ENCODE peak calls at places on chromosomes 3 and 15, in seven cellular contexts. T is AG09309, B is IMR-90, H is thoracic aorta, X is cardiac fibroblast, W is fibroblast of lung, K is small intestine. O is an unnamed sample.

GRCh38 chr15:36936652-36937051 is 163.7 kb downstream of the MEIS2 start:
- DNase-seq in T (peak), K (no peak), X (peak), H (no peak), B (peak), W (peak), O (peak)

GRCh38 chr15:84400820-84401219 is 165.2 kb downstream of the GOLGA6L4 start:
- DNase-seq in H (no peak), B (no peak), T (no peak), W (no peak), K (no peak), X (no peak), O (no peak)

GRCh38 chr3:171829841-171830559 is 13.1 kb upstream of the TMEM212 start:
- DNase-seq in X (peak), K (peak), W (peak), B (peak), T (no peak), H (no peak), O (peak)

GRCh38 chr3:137012097-137012501 is 54.3 kb downstream of the IL20RB start:
- DNase-seq in H (no peak), W (peak), B (peak), K (no peak), X (peak), T (no peak), O (peak)

GRCh38 chr3:33438284-33438668 is 1.9 kb downstream of the UBP1 start:
- DNase-seq in K (peak), H (no peak), W (peak), T (no peak), X (peak), B (peak), O (peak)

GRCh38 chr3:101725192-101725889 is 927 bp downstream of the CEP97 start:
- DNase-seq in H (no peak), W (peak), X (peak), B (peak), T (no peak), K (peak), O (peak)

GRCh38 chr3:57706462-57706861 is 13.6 kb upstream of the DENND6A start:
- DNase-seq in T (peak), K (peak), X (peak), H (no peak), W (peak), B (peak), O (peak)

GRCh38 chr3:127676456-127676855 is 3.7 kb downstream of the ABTB1 start:
- DNase-seq in T (no peak), W (no peak), K (no peak), B (no peak), H (no peak), X (no peak), O (no peak)

GRCh38 chr3:172040976-172041963 is 1.9 kb downstream of the FNDC3B start:
- DNase-seq in K (peak), X (peak), T (peak), B (peak), W (peak), H (no peak), O (peak)

DNA sequence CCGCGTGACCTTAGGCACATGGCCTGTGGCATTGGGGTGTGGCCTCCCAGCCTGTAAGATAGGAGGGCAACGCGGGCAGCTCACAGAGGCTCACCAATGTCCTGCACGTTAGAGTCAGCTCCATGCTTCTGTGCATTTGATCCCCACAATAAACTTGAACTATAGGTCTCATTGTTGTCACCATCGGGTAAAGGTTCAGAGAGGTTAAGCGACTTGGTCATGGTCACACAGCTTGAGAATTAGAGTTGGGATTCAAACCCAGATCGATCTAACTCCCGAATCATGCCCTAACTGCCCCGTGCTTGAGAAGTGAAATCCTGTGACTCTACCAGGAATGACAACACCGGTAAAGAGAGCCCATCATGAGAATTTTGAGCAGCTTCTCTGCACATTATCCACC is 148.0 kb upstream of the SLC6A11 start:
- DNase-seq in W (no peak), H (no peak), B (no peak), K (no peak), T (no peak), X (no peak), O (no peak)
- H3K4me3 ChIP-seq in W (no peak), H (no peak), B (no peak), K (no peak), T (no peak), X (no peak), O (no peak)

GRCh38 chr15:44029940-44030568 is 165.0 kb downstream of the FRMD5 start:
- DNase-seq in X (peak), T (no peak), B (peak), H (no peak), K (no peak), W (peak), O (peak)

GRCh38 chr15:44033894-44034293 is 161.2 kb downstream of the FRMD5 start:
- DNase-seq in W (peak), T (no peak), H (no peak), K (no peak), X (peak), B (peak), O (peak)

GRCh38 chr15:44035781-44036699 is 159.0 kb downstream of the FRMD5 start:
- DNase-seq in B (peak), W (no peak), X (peak), H (no peak), T (no peak), K (no peak), O (peak)

GRCh38 chr15:44034933-44035624 is 160.0 kb downstream of the FRMD5 start:
- DNase-seq in K (no peak), X (peak), W (peak), B (peak), T (no peak), H (no peak), O (peak)

GRCh38 chr15:44034334-44034733 is 160.7 kb downstream of the FRMD5 start:
- DNase-seq in K (no peak), B (no peak), X (peak), T (no peak), W (no peak), H (no peak), O (peak)
- H3K4me3 ChIP-seq in K (no peak), B (no peak), X (no peak), T (no peak), W (no peak), H (no peak), O (no peak)

DNA sequence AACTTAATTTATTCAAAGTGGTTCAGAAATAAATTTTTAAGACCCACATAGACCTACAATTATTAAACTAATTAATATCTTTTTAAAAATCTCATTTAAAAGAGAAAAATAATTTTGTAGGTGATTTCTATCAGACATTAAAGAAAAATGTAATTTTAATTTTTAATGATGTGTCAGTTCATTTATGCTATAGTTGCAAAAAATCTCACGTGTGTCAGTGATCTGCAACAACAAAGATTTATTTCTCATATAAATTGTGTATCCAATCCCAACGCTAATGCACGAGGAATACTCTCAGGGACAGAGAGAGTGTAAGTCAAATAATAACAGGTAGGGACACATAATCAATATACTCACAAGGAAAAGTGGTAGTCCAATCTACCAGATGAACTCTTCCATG is 456.6 kb upstream of the CCDC54 start:
- DNase-seq in K (no peak), H (no peak), B (no peak), W (no peak), T (no peak), X (no peak), O (no peak)
- H3K4me3 ChIP-seq in K (no peak), H (no peak), B (no peak), W (no peak), T (no peak), X (no peak), O (no peak)

DNA sequence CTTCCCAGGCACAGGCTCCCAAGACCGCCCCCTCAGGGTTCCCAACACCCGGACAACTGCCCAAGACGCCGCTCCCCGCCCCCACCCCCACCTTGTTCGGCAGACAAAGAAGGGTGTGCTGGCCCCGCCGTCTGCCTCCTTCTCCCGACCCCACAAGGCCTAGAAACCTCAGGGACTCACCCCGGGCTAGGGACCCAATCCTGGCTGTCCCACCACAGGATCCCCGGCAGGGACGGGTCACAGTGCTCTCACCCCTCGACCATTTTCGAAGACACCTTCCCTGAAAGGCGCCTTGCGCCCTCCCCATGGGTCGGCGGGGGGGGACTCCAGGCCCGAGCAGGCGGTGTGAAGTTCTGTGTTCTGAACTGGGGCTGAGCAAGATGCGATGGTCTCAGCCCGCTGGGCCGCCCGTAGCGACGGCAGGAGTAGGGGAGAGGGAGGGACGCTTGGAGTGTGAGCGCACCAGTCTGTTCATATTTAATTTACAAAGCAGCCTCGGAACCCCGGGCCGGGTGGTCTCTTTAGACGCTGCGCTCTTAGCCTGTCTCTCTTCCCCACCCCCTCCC is 1.5 kb upstream of the ISLR2 start:
- DNase-seq in T (no peak), B (no peak), K (no peak), W (no peak), H (no peak), X (no peak), O (no peak)
- H3K4me3 ChIP-seq in T (no peak), B (no peak), K (no peak), W (no peak), H (peak), X (no peak), O (no peak)

GRCh38 chr3:130746296-130747039 is at the start of gene PIK3R4:
- DNase-seq in W (peak), B (peak), X (peak), K (peak), T (peak), H (peak), O (peak)

GRCh38 chr3:130748981-130749380 is 2.4 kb upstream of the PIK3R4 start:
- DNase-seq in H (no peak), B (peak), W (no peak), K (no peak), X (peak), T (no peak), O (peak)

GRCh38 chr3:130743354-130743753 is 3.3 kb downstream of the PIK3R4 start:
- DNase-seq in W (no peak), B (no peak), K (no peak), X (no peak), H (no peak), T (no peak), O (no peak)

DNA sequence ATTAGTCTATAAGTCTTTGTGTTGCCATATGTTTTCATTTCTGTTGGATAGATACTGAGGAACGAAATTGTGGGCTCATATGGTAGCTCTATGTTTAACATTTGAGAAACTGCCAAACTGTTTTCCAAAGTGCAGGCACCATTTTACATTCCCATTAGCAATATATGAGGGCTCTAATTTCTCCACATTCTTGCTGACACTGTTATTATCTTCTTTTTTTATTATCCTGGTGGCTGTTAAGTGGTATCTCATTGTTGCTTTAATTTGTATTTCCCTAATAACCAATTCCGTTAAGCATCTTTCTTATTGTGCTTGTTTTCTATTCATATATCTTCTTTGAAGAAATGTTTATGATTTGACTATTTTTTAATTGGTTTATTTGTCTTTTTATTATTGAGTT is 1.9 kb upstream of the PIK3R4 start:
- DNase-seq in K (peak), T (no peak), W (no peak), H (no peak), B (no peak), X (peak), O (no peak)
- H3K4me3 ChIP-seq in K (no peak), T (no peak), W (peak), H (peak), B (no peak), X (peak), O (peak)

GRCh38 chr15:44296625-44297524 is 8.4 kb downstream of the GOLM2 start:
- DNase-seq in X (peak), W (peak), B (peak), K (peak), T (no peak), H (no peak), O (peak)
- H3K4me3 ChIP-seq in X (no peak), W (no peak), B (no peak), K (no peak), T (no peak), H (no peak), O (no peak)

DNA sequence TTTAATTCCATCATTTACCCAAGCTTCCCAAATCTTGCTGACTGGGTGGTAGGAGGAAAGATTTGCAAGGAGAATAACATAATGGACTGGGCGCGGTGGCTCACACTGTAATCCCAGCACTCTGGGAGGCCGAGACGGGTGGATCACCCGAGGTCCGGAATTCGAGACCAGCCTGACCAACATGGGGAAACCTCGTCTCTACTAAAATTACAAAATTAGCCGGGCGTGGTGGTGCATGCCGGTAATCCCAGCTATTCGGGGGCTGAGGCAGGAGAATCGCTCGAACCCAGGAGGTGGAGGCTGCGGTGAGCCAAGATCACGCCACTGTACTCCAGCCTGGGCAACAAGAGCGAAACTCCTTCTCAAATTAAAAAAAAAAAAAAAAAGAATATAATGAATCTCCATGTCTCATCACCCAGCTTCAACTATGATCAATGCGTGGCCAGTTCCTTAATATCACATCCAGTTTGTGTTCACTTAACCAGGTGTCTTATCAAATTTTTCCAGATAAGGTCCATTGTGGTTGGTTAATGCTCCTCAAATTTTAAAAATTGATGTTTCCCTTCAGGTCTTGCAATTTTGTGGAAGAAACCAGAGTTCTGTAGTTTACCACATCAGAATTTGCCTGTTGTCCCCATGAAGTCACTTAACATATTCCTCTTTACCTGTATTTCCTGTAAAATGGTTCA is 1.3 kb upstream of the ABCF3 start:
- DNase-seq in W (no peak), K (no peak), H (no peak), B (no peak), T (no peak), X (no peak), O (no peak)
- H3K4me3 ChIP-seq in W (no peak), K (no peak), H (no peak), B (no peak), T (no peak), X (no peak), O (no peak)

DNA sequence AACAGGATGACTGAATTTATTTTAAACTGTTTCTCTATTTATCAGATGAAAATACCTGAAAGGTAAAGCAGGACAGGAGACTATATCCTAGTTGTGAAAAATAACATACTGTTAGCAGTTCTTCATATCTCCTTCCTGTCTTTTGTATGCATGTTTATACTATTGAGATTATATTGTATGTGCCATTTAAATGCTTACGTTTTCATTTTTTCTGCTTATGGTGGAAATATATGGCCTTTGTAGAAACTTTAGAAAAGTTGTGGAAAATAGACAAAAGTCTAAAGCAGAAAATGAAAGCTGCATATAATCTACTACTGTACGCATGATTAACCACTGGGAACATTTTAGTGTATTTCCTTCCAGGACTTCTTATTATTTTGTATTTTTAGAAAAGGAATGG is 2.1 kb upstream of the PPM1L start:
- DNase-seq in K (no peak), B (no peak), W (no peak), T (no peak), H (no peak), X (no peak), O (no peak)
- H3K4me3 ChIP-seq in K (peak), B (no peak), W (peak), T (peak), H (peak), X (peak), O (peak)

GRCh38 chr15:51970981-51971352 is 611 bp downstream of the LEO1 start:
- DNase-seq in W (no peak), H (no peak), T (no peak), X (no peak), K (no peak), B (no peak), O (no peak)
- H3K4me3 ChIP-seq in W (peak), H (peak), T (peak), X (peak), K (peak), B (peak), O (peak)

O was measured in fibroblast of mammary gland.